ENCODE peak calls at places on chromosomes 1 and 21, in five cellular contexts. H is IMR-90, K is mesendoderm, T is H1, Y is mesenchymal stem cell. M is an unnamed sample. For H3K4me1 and H3K36me3, the result is how much of the 10 kb centered on the place peaks cover.

GRCh38 chr1:119768778-119769177 is at the start of gene HMGCS2:
- DNase-seq in H (no peak), K (no peak), T (no peak), Y (no peak), M (no peak)

GRCh38 chr1:1939296-1940122 is 20.4 kb upstream of the TMEM52 start:
- DNase-seq in H (no peak), K (no peak), T (no peak), Y (no peak), M (no peak)

GRCh38 chr1:90347366-90347765 is 352.5 kb downstream of the ZNF326 start:
- DNase-seq in H (no peak), K (no peak), T (no peak), Y (no peak), M (no peak)

GRCh38 chr1:23650344-23650990 is 41.1 kb upstream of the RPL11 start:
- DNase-seq in H (no peak), K (no peak), T (no peak), Y (no peak), M (no peak)

GRCh38 chr1:235052067-235053008 is 76.3 kb downstream of the TOMM20 start:
- DNase-seq in H (no peak), K (no peak), T (no peak), Y (no peak), M (no peak)

GRCh38 chr1:114833421-114833820 is 21.2 kb upstream of the SYCP1 start:
- DNase-seq in H (peak), K (no peak), T (no peak), Y (no peak), M (no peak)

GRCh38 chr21:40049959-40050290 is 182.7 kb downstream of the PCP4 start:
- DNase-seq in H (no peak), K (peak), T (no peak), Y (no peak), M (no peak)

GRCh38 chr1:225819346-225820192 is 9.6 kb downstream of the EPHX1 start:
- DNase-seq in H (no peak), K (no peak), T (no peak), Y (no peak), M (no peak)

GRCh38 chr1:57262472-57262871 is 161.4 kb downstream of the DAB1 start:
- DNase-seq in H (no peak), K (peak), T (no peak), Y (no peak), M (no peak)

GRCh38 chr1:163897401-163898169 is 575.8 kb downstream of the NUF2 start:
- DNase-seq in H (peak), K (no peak), T (no peak), Y (no peak), M (no peak)

GRCh38 chr1:152182942-152183341 is 23.9 kb upstream of the RPTN start:
- DNase-seq in H (peak), K (no peak), T (no peak), Y (no peak), M (no peak)

DNA sequence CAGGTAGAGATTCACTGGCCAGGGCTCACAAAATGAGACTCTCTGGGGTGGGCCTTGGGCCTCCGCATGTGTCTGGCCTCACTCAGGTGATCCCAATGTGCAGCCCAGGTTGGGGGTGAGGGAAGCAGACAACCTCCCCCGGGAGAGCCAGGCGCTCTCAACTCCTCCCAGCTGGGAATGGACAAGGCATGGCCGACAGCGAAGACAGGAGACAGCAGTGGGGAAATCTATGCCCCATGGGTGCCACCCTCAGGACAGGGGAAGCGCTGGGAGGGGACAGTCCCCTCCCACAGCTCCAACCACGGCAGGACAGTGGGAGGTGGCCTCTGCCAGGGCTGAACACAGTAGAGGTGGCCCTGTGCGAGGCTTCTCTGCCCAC is 47.7 kb downstream of the PRDM15 start:
- DNase-seq in H (no peak), K (no peak), T (no peak), Y (no peak), M (no peak)
- H3K4me1 ChIP-seq in H (under half), K (under half), T (under half), Y (under half), M (under half)

GRCh38 chr1:10107985-10108663 is 75.4 kb downstream of the UBE4B start:
- DNase-seq in H (peak), K (peak), T (no peak), Y (peak), M (no peak)

GRCh38 chr1:10108948-10109347 is 76.2 kb downstream of the UBE4B start:
- DNase-seq in H (no peak), K (no peak), T (no peak), Y (no peak), M (no peak)

GRCh38 chr1:10105484-10105883 is 72.7 kb downstream of the UBE4B start:
- DNase-seq in H (no peak), K (no peak), T (no peak), Y (no peak), M (no peak)

GRCh38 chr1:10106241-10106640 is 73.5 kb downstream of the UBE4B start:
- DNase-seq in H (no peak), K (no peak), T (no peak), Y (no peak), M (no peak)

GRCh38 chr1:10106756-10107479 is 74.2 kb downstream of the UBE4B start:
- DNase-seq in H (no peak), K (no peak), T (no peak), Y (no peak), M (no peak)
- H3K36me3 ChIP-seq in H (under half), K (under half), T (under half), Y (half or more), M (half or more)

DNA sequence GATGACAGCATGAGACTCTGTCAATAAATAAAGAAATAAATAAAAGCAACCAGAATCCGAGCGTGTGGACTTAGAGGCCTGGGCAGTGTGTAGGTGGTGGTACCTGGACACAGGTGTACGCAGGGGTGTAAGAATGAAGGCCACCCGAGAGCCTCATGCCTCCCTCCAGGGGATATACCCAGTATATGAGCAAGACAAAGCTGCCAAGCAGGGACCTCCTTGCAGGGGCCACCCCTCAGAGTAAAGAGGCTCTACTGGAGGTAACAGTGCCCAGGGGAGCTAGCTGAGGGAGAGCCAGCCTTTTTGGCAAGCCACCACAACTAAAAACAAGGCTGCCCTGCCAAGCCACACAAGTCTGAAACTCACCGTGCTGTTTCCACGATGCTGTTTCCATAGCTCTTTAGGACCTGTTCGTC is 179.2 kb upstream of the RAB4A start:
- DNase-seq in H (no peak), K (no peak), T (no peak), Y (no peak), M (no peak)
- H2AK5ac ChIP-seq in H (no peak), K (peak), T (peak), Y (no peak), M (no peak)

DNA sequence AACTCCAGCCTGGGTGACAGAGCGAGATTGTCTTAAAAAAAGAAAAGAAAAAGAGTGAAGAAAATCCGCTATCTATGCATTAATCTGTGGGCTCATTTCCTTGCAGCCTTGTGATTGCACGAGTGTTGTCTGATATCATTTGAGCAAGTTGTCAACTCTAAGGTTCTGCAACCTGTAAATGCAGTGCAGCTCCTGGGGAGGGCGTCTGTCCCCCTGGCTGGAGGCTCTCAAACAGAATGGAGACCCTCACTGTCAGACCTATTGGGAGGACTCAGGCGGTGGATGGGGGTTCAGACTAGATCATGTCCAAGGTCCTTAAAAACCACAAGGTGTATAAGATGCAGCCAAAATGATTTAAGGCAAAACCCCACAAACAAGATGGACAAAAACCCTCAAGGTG is 6.2 kb downstream of the CORT start:
- DNase-seq in H (no peak), K (peak), T (no peak), Y (no peak), M (no peak)
- H3K4me1 ChIP-seq in H (under half), K (under half), T (under half), Y (under half), M (under half)

GRCh38 chr1:11068556-11069232 is 8.9 kb upstream of the SRM start:
- DNase-seq in H (no peak), K (no peak), T (no peak), Y (no peak), M (no peak)

GRCh38 chr1:11070876-11071275 is 11.1 kb upstream of the SRM start:
- DNase-seq in H (no peak), K (no peak), T (no peak), Y (no peak), M (no peak)

GRCh38 chr1:11071463-11072215 is 11.8 kb upstream of the SRM start:
- DNase-seq in H (no peak), K (no peak), T (no peak), Y (no peak), M (no peak)

GRCh38 chr1:11069233-11069950 is 9.6 kb upstream of the SRM start:
- DNase-seq in H (no peak), K (no peak), T (no peak), Y (no peak), M (no peak)

DNA sequence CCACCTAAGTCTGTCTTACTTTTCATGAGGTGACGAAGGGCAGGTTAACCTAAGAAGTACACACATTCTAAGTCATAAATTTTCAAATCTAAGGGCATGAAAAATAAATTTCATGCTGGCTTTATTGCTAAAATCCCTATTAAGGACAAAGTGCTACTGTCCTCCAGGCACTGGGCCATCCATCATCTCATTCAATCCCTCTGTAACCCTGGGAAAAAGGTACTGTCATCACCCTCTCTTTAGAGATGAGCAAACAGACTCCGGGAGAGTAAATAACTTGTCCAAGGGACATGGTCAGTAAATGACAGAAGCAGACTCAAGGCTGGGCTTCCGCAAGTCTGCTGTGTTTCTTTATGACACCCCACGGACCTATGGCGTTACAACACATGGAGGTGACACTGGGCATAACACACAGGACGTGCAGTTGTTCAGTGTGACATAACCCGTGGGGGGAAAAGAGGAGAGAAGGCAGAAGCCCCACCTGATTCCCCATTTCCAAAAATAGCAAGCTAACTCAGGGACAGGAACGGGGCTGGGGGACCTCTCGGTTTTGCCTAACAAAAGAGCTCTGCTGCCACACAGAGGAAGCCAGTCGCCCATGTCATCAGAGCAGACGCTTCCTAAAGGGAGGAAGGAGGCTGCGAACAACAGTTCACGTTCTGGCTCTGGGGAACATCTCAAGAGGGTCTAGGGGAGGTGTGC is 12.5 kb upstream of the SRM start:
- DNase-seq in H (no peak), K (no peak), T (no peak), Y (no peak), M (no peak)
- H3K36me3 ChIP-seq in H (half or more), K (under half), T (under half), Y (half or more), M (half or more)

DNA sequence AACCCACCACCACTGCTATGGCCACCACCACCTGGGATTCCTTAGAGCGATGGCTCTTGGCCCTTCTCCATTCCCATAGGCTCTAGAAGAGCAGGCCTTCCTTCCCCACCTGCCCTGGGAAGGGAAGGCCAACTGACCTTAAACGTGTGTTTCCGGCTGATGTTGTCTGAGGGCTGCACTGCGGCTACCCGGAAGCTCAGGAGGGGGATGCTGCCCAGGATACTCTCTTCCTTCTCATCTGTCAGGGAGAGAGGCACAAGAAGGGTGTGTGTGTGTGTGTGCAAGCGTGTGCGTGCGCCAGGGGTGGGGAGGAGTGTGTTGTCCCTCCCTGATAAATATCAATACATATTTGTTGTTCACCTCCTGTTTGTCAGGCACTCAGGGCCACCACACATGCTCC is 51.0 kb upstream of the GOLT1A start:
- DNase-seq in H (no peak), K (no peak), T (no peak), Y (no peak), M (no peak)
- H2AK5ac ChIP-seq in H (peak), K (no peak), T (no peak), Y (no peak), M (no peak)

DNA sequence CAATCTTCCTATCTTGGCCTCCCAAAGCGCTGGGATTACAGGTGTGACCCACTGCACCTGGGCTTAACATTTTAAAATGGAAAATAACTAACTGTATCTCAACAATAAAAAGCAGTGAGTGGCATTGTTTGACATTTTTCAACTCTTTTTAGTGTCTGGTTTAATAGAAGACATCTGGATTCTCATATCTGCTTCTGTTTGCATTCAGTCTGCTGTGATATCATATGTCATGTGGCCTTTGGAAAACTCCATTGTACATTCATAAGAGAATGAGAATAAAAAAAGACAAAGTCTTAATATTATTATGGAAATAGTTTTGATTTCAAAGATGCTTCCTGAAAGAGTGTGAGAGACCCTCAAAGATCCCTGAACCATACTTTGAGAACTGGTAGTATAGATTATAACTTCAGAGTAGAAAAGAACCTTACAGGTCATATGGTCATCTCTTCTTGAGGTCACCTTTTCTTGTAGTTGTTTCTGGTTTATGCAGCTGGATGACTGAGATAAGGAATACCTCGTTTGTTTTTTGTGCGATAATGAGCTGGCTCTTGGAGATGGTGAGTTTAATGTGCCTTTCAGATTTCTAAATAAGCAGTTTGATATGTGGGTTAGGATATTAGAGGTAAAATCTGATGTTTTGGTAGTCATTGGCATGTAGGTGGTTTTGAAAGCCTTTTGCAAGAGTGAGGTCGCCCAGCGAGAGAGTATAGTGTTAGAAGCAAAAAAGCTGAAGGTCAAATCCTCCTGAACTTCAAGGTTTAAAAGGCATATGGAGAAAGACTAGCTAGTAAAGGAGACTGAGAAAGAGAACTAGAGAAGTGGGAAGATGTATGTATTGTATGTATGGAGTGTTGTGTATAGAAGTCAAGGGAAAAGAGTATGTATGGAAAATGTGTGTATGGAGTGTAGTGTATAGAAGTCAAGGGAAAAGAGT is 17.2 kb downstream of the CEP350 start:
- DNase-seq in H (peak), K (no peak), T (no peak), Y (no peak), M (no peak)
- H3K4me1 ChIP-seq in H (under half), K (under half), T (under half), Y (under half), M (under half)

GRCh38 chr1:30976143-30976542 is 67.6 kb upstream of the SDC3 start:
- DNase-seq in H (peak), K (no peak), T (no peak), Y (peak), M (no peak)
- H3K36me3 ChIP-seq in H (under half), K (under half), T (under half), Y (half or more), M (under half)

GRCh38 chr1:35576061-35576765 is 3.1 kb downstream of the TFAP2E start:
- DNase-seq in H (peak), K (peak), T (no peak), Y (no peak), M (no peak)
- H2AK5ac ChIP-seq in H (no peak), K (no peak), T (peak), Y (no peak), M (no peak)

GRCh38 chr1:205259361-205259832 is 31.7 kb downstream of the TMCC2 start:
- DNase-seq in H (peak), K (no peak), T (no peak), Y (peak), M (no peak)
- H3K4me1 ChIP-seq in H (under half), K (under half), T (under half), Y (under half), M (under half)